ENCODE peak calls at places on chromosome 18, in eight cellular contexts. I is CD8-positive, alpha-beta T cell; A is tibial nerve; X is HL-60; U is CD8-positive, alpha-beta memory T cell; F is AG04450; M is A549; D is psoas muscle. J is an unnamed sample.

GRCh38 chr18:39205565-39205964 is 1640.0 kb upstream of the CELF4 start:
- DNase-seq in F (no peak), M (no peak), X (no peak), D (no peak), U (no peak), I (no peak), A (no peak), J (no peak)

GRCh38 chr18:68638613-68639012 is 76.3 kb downstream of the TMX3 start:
- DNase-seq in I (no peak), F (no peak), M (no peak), X (no peak), D (no peak), U (no peak), A (no peak), J (no peak)

GRCh38 chr18:8288447-8289213 is 320.6 kb upstream of the RAB12 start:
- DNase-seq in M (no peak), X (no peak), U (no peak), D (no peak), F (no peak), A (no peak), I (no peak), J (no peak)

GRCh38 chr18:13464432-13465125 is 246.0 kb downstream of the LDLRAD4 start:
- DNase-seq in I (peak; percentile 80), F (no peak), D (peak; percentile 69), M (no peak), A (peak; percentile 28), U (peak; percentile 69), X (peak; percentile 96), J (peak; percentile 95)

GRCh38 chr18:53796042-53796729 is 428.3 kb downstream of the MBD2 start:
- DNase-seq in U (no peak), F (peak; percentile 18), M (no peak), D (peak; percentile 34), I (no peak), A (peak; percentile 36), X (no peak), J (peak; percentile 36)

GRCh38 chr18:21853020-21853419 is 112.4 kb downstream of the MIB1 start:
- DNase-seq in X (no peak), A (no peak), I (no peak), F (peak; percentile 26), U (no peak), M (no peak), D (no peak), J (no peak)

GRCh38 chr18:22210331-22210754 is 41.0 kb downstream of the GATA6 start:
- DNase-seq in X (no peak), F (no peak), M (no peak), D (no peak), U (no peak), I (no peak), A (no peak), J (no peak)

GRCh38 chr18:48680871-48681270 is 142.0 kb downstream of the CTIF start:
- DNase-seq in X (no peak), I (no peak), F (no peak), U (no peak), M (no peak), D (peak; percentile 75), A (peak; percentile 50), J (no peak)

GRCh38 chr18:46215902-46216723 is 111.9 kb downstream of the HAUS1 start:
- DNase-seq in D (no peak), F (no peak), M (no peak), I (no peak), X (no peak), U (no peak), A (no peak), J (no peak)

GRCh38 chr18:7524786-7525185 is 42.3 kb upstream of the PTPRM start:
- DNase-seq in I (no peak), D (no peak), X (no peak), A (no peak), F (no peak), M (no peak), U (no peak), J (no peak)

GRCh38 chr18:67302043-67302442 is 214.5 kb downstream of the DSEL start:
- DNase-seq in A (no peak), D (no peak), F (no peak), X (no peak), U (no peak), I (no peak), M (no peak), J (no peak)

GRCh38 chr18:59143441-59143840 is 3.8 kb downstream of the SEC11C start:
- DNase-seq in F (no peak), U (no peak), D (no peak), A (no peak), M (no peak), X (no peak), I (no peak), J (no peak)

GRCh38 chr18:55778731-55779460 is 190.9 kb upstream of the TCF4 start:
- DNase-seq in A (no peak), F (no peak), X (peak; percentile 67), M (no peak), D (no peak), U (no peak), I (no peak), J (peak; percentile 63)

DNA sequence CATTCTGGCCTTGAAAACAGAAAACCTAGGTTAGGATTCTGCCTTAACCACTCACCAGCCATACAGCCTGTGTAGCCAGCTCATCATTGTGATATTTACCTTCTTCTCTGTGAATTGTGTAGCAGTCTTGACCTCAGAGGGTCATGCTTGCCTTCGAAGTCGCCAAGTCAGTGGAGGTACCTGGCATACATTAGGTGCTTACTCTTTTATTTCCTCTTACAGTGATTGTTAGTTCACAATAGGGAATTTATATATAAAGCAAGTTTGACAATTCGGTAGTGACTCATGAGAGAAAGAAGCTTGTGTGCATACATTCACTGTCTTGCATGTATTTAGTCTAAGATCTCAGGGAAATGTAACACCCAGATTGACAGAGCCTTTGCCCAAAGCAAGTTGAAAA is 290.7 kb downstream of the PTGR3 start:
- DNase-seq in M (no peak), U (no peak), I (no peak), A (no peak), X (no peak), D (no peak), F (no peak), J (no peak)
- H3K27ac ChIP-seq in M (no peak overlapping the region), U (no peak overlapping the region), I (no peak overlapping the region), A (no peak overlapping the region), X (no peak overlapping the region), D (no peak overlapping the region), F (no peak overlapping the region), J (no peak overlapping the region)

DNA sequence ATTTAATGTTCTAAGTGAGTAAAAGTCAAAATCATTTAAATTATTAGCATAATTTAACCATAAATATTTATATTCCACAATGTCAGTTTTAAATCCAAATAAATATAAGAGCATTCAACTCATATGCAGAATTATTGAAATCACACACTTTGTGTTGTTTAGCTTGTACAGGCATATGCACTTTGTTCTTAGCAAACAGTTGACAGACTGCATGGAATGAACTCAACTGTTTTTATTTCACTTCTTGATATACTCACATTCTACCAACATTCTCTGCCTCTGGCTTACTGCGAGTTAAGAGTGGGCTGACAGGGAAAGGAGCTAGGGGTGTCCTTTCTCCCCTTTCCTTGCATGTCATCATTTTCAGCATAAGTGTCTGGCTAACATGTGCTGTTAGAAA is 7.6 kb upstream of the PIEZO2 start:
- DNase-seq in F (no peak), X (no peak), U (no peak), M (no peak), A (no peak), D (no peak), I (no peak), J (no peak)
- H3K4me3 ChIP-seq in F (no peak overlapping the region), X (no peak overlapping the region), U (no peak overlapping the region), M (no peak overlapping the region), A (no peak overlapping the region), D (no peak overlapping the region), I (no peak overlapping the region), J (no peak overlapping the region)

GRCh38 chr18:23495723-23496440 is 7.4 kb upstream of the RMC1 start:
- DNase-seq in A (no peak), X (no peak), U (no peak), F (no peak), D (no peak), I (no peak), M (no peak), J (no peak)

GRCh38 chr18:23498062-23498582 is 5.2 kb upstream of the RMC1 start:
- DNase-seq in A (no peak), D (no peak), U (no peak), I (no peak), X (no peak), F (no peak), M (no peak), J (no peak)

GRCh38 chr18:23493654-23494053 is 9.7 kb upstream of the RMC1 start:
- DNase-seq in D (no peak), U (no peak), M (no peak), A (no peak), I (no peak), F (no peak), X (no peak), J (no peak)

GRCh38 chr18:23498877-23499570 is 4.3 kb upstream of the RMC1 start:
- DNase-seq in F (peak; percentile 33), M (peak; percentile 31), X (peak; percentile 91), I (peak; percentile 79), U (peak; percentile 61), A (peak; percentile 52), D (peak; percentile 66), J (peak; percentile 87)

DNA sequence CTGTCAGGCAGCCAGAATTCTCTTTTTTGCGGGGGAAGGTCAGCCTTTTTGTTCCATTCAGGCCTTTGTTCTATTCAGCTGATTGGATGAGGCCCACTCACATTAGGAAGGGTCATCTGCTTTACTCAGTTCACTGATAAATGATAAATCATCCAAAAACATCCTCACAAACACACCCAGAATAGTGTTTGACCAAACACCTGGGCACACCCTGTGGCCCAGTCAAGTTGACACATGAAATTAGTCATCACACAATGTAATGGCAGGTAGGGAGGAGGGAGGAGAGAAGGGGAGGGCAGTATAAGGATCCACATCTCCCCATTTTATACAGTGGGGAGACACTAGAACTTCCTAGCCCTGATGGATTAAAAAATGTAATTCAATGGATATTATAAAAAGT is 8.3 kb upstream of the RMC1 start:
- DNase-seq in I (no peak), U (no peak), D (no peak), X (no peak), A (no peak), F (no peak), M (no peak), J (no peak)
- H3K27ac ChIP-seq in I (no peak overlapping the region), U (no peak overlapping the region), D (no peak overlapping the region), X (no peak overlapping the region), A (no peak overlapping the region), F (no peak overlapping the region), M (no peak overlapping the region), J (no peak overlapping the region)

DNA sequence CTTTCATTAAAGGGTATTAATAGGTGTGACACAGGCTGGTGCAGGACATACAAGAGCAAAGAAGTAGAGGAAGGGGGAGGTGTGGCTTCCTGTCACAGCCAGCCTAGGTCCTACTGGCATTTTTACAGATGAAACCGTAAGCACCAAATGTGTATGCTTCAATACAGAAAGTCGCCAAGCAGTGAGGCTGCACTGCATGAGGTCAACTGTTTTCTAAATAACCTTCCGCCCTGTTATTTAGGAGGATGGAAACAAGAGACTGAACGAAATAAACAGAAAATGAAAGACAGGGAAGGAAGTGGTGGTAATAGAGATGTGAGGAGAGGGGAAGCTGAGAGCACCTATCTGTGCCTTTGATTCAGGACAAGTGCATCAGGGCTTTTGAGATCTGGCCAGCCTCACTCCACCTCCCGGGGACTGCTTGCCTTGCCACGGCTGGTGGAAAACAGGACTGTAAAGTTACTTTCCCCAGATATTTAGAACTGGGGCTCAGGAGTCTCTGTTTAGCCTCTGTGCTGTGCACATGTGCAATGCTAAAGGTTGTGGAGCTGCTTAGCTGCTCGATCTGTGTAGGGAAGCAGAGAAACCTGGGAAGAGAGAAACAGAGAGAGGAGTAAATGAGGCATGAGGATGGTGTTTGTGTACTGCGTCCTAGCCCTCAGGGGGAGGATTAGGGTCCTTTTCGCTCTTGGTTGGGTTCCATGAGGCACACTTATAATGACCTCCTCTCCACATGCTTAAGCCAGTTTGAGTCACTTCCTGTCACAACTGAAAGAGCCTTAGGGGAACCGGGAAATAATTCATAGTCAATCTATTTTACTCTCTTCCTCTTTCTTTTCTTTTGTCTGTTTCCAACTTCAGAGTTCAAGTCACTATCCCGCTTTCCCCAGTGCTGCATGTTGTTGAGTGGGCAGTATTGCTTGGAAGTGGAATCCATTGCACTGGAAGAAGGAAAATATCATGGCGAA is 62.3 kb upstream of the BOD1L2 start:
- DNase-seq in F (no peak), I (no peak), A (no peak), U (no peak), M (no peak), X (peak; percentile 27), D (no peak), J (peak; percentile 72)
- H3K4me3 ChIP-seq in F (no peak overlapping the region), I (peak overlapping the region; percentile 28), A (no peak overlapping the region), U (no peak overlapping the region), M (no peak overlapping the region), X (no peak overlapping the region), D (no peak overlapping the region), J (no peak overlapping the region)